ENCODE peak calls at places on chromosomes 3 and 15, in ten cellular contexts. One of them, this sample, is unnamed.

GRCh38 chr3:21484323-21485154 is 266.5 kb downstream of the ZNF385D start:
- DNase-seq in HFF-Myc: peak
- DNase-seq in stomach: peak
- DNase-seq in brain microvascular endothelial cell: peak
- DNase-seq in left ventricle myocardium inferior: peak
- DNase-seq in fibroblast of the aortic adventitia: peak
- DNase-seq in cardiac muscle cell: peak
- DNase-seq in AG10803: peak
- DNase-seq in ovary: peak
- DNase-seq in CD8-positive, alpha-beta T cell: no peak
- DNase-seq in this sample: peak

GRCh38 chr3:178663572-178663971 is 127.3 kb downstream of the KCNMB2 start:
- DNase-seq in CD8-positive, alpha-beta T cell: no peak
- DNase-seq in cardiac muscle cell: no peak
- DNase-seq in brain microvascular endothelial cell: no peak
- DNase-seq in AG10803: no peak
- DNase-seq in ovary: no peak
- DNase-seq in fibroblast of the aortic adventitia: no peak
- DNase-seq in left ventricle myocardium inferior: no peak
- DNase-seq in HFF-Myc: no peak
- DNase-seq in stomach: no peak
- DNase-seq in this sample: no peak

GRCh38 chr3:46865034-46865507 is 1.8 kb upstream of the MYL3 start:
- DNase-seq in cardiac muscle cell: no peak
- DNase-seq in HFF-Myc: peak
- DNase-seq in fibroblast of the aortic adventitia: peak
- DNase-seq in ovary: peak
- DNase-seq in AG10803: peak
- DNase-seq in stomach: no peak
- DNase-seq in left ventricle myocardium inferior: peak
- DNase-seq in CD8-positive, alpha-beta T cell: no peak
- DNase-seq in brain microvascular endothelial cell: no peak
- DNase-seq in this sample: peak

GRCh38 chr15:99071091-99071680 is 33.7 kb upstream of the SYNM start:
- DNase-seq in left ventricle myocardium inferior: no peak
- DNase-seq in fibroblast of the aortic adventitia: no peak
- DNase-seq in stomach: no peak
- DNase-seq in CD8-positive, alpha-beta T cell: no peak
- DNase-seq in HFF-Myc: no peak
- DNase-seq in brain microvascular endothelial cell: no peak
- DNase-seq in cardiac muscle cell: no peak
- DNase-seq in AG10803: no peak
- DNase-seq in ovary: no peak
- DNase-seq in this sample: no peak

GRCh38 chr3:4060064-4060463 is 243.1 kb upstream of the SETMAR start:
- DNase-seq in ovary: no peak
- DNase-seq in stomach: no peak
- DNase-seq in cardiac muscle cell: peak
- DNase-seq in CD8-positive, alpha-beta T cell: no peak
- DNase-seq in fibroblast of the aortic adventitia: no peak
- DNase-seq in HFF-Myc: no peak
- DNase-seq in AG10803: peak
- DNase-seq in brain microvascular endothelial cell: no peak
- DNase-seq in left ventricle myocardium inferior: no peak
- DNase-seq in this sample: no peak

GRCh38 chr3:24263069-24263668 is 231.5 kb downstream of the THRB start:
- DNase-seq in cardiac muscle cell: no peak
- DNase-seq in brain microvascular endothelial cell: no peak
- DNase-seq in left ventricle myocardium inferior: no peak
- DNase-seq in fibroblast of the aortic adventitia: no peak
- DNase-seq in ovary: no peak
- DNase-seq in stomach: no peak
- DNase-seq in CD8-positive, alpha-beta T cell: no peak
- DNase-seq in AG10803: no peak
- DNase-seq in HFF-Myc: no peak
- DNase-seq in this sample: no peak

GRCh38 chr3:29293371-29293770 is 12.5 kb downstream of the RBMS3 start:
- DNase-seq in cardiac muscle cell: no peak
- DNase-seq in AG10803: peak
- DNase-seq in fibroblast of the aortic adventitia: peak
- DNase-seq in ovary: no peak
- DNase-seq in HFF-Myc: no peak
- DNase-seq in CD8-positive, alpha-beta T cell: no peak
- DNase-seq in brain microvascular endothelial cell: no peak
- DNase-seq in stomach: no peak
- DNase-seq in left ventricle myocardium inferior: no peak
- DNase-seq in this sample: peak

GRCh38 chr3:46811615-46812236 is 51.5 kb downstream of the MYL3 start:
- DNase-seq in cardiac muscle cell: peak
- DNase-seq in left ventricle myocardium inferior: no peak
- DNase-seq in AG10803: no peak
- DNase-seq in ovary: peak
- DNase-seq in fibroblast of the aortic adventitia: no peak
- DNase-seq in stomach: no peak
- DNase-seq in HFF-Myc: no peak
- DNase-seq in CD8-positive, alpha-beta T cell: no peak
- DNase-seq in brain microvascular endothelial cell: no peak
- DNase-seq in this sample: no peak

GRCh38 chr15:74432271-74432967 is 1.3 kb downstream of the SEMA7A start:
- DNase-seq in cardiac muscle cell: no peak
- DNase-seq in CD8-positive, alpha-beta T cell: no peak
- DNase-seq in ovary: no peak
- DNase-seq in fibroblast of the aortic adventitia: no peak
- DNase-seq in left ventricle myocardium inferior: no peak
- DNase-seq in AG10803: no peak
- DNase-seq in brain microvascular endothelial cell: no peak
- DNase-seq in HFF-Myc: no peak
- DNase-seq in stomach: no peak
- DNase-seq in this sample: no peak

GRCh38 chr3:152539191-152539764 is 270.5 kb downstream of the MBNL1 start:
- DNase-seq in ovary: no peak
- DNase-seq in fibroblast of the aortic adventitia: no peak
- DNase-seq in CD8-positive, alpha-beta T cell: no peak
- DNase-seq in brain microvascular endothelial cell: no peak
- DNase-seq in stomach: no peak
- DNase-seq in AG10803: no peak
- DNase-seq in cardiac muscle cell: no peak
- DNase-seq in left ventricle myocardium inferior: no peak
- DNase-seq in HFF-Myc: no peak
- DNase-seq in this sample: no peak

GRCh38 chr15:99275061-99275460 is 23.8 kb downstream of the LRRC28 start:
- DNase-seq in cardiac muscle cell: no peak
- DNase-seq in ovary: no peak
- DNase-seq in AG10803: no peak
- DNase-seq in fibroblast of the aortic adventitia: no peak
- DNase-seq in brain microvascular endothelial cell: no peak
- DNase-seq in stomach: no peak
- DNase-seq in CD8-positive, alpha-beta T cell: no peak
- DNase-seq in left ventricle myocardium inferior: no peak
- DNase-seq in HFF-Myc: no peak
- DNase-seq in this sample: no peak

GRCh38 chr3:54173371-54173770 is 51.0 kb downstream of the CACNA2D3 start:
- DNase-seq in HFF-Myc: no peak
- DNase-seq in fibroblast of the aortic adventitia: no peak
- DNase-seq in ovary: no peak
- DNase-seq in brain microvascular endothelial cell: no peak
- DNase-seq in cardiac muscle cell: no peak
- DNase-seq in CD8-positive, alpha-beta T cell: no peak
- DNase-seq in left ventricle myocardium inferior: no peak
- DNase-seq in AG10803: no peak
- DNase-seq in stomach: no peak
- DNase-seq in this sample: no peak

GRCh38 chr3:139295040-139295439 is 48.8 kb upstream of the MRPS22 start:
- DNase-seq in cardiac muscle cell: no peak
- DNase-seq in brain microvascular endothelial cell: no peak
- DNase-seq in stomach: no peak
- DNase-seq in ovary: no peak
- DNase-seq in fibroblast of the aortic adventitia: no peak
- DNase-seq in CD8-positive, alpha-beta T cell: no peak
- DNase-seq in HFF-Myc: no peak
- DNase-seq in AG10803: peak
- DNase-seq in left ventricle myocardium inferior: no peak
- DNase-seq in this sample: no peak

GRCh38 chr3:29465836-29466235 is 185.0 kb downstream of the RBMS3 start:
- DNase-seq in ovary: no peak
- DNase-seq in brain microvascular endothelial cell: peak
- DNase-seq in stomach: no peak
- DNase-seq in left ventricle myocardium inferior: no peak
- DNase-seq in cardiac muscle cell: no peak
- DNase-seq in HFF-Myc: no peak
- DNase-seq in AG10803: peak
- DNase-seq in CD8-positive, alpha-beta T cell: no peak
- DNase-seq in fibroblast of the aortic adventitia: peak
- DNase-seq in this sample: peak

GRCh38 chr3:8500208-8500961 is 1.2 kb upstream of the LMCD1 start:
- DNase-seq in AG10803: peak
- DNase-seq in fibroblast of the aortic adventitia: peak
- DNase-seq in HFF-Myc: no peak
- DNase-seq in ovary: peak
- DNase-seq in brain microvascular endothelial cell: peak
- DNase-seq in left ventricle myocardium inferior: no peak
- DNase-seq in CD8-positive, alpha-beta T cell: no peak
- DNase-seq in stomach: peak
- DNase-seq in cardiac muscle cell: peak
- DNase-seq in this sample: no peak

GRCh38 chr15:48244923-48245322 is 38.8 kb downstream of the SLC12A1 start:
- DNase-seq in CD8-positive, alpha-beta T cell: no peak
- DNase-seq in ovary: no peak
- DNase-seq in HFF-Myc: no peak
- DNase-seq in stomach: no peak
- DNase-seq in left ventricle myocardium inferior: no peak
- DNase-seq in cardiac muscle cell: no peak
- DNase-seq in AG10803: peak
- DNase-seq in fibroblast of the aortic adventitia: peak
- DNase-seq in brain microvascular endothelial cell: no peak
- DNase-seq in this sample: peak

DNA sequence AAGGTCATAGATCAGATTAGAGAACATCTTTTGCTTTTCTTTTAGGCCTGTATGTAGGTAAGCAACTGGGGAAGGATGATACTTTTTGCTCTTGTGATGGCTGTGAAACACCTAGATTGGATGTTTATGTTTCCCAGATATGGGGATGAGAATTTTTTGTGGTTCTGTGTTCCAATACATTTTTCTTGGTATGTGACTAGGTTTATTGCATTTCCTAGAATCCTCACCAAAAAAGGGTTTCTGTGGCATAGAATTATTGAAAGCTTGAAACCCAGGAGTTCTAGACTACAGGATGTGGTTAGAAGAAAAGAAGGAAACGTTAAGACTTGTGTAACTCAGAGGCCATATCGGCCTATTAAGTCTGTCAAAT is 25.8 kb downstream of the OXNAD1 start:
- DNase-seq in stomach: no peak
- DNase-seq in cardiac muscle cell: no peak
- DNase-seq in fibroblast of the aortic adventitia: no peak
- DNase-seq in CD8-positive, alpha-beta T cell: no peak
- DNase-seq in ovary: no peak
- DNase-seq in HFF-Myc: no peak
- DNase-seq in brain microvascular endothelial cell: no peak
- DNase-seq in AG10803: peak
- DNase-seq in left ventricle myocardium inferior: no peak
- DNase-seq in this sample: no peak
- H3K4me3 ChIP-seq in stomach: no peak
- H3K4me3 ChIP-seq in cardiac muscle cell: no peak
- H3K4me3 ChIP-seq in fibroblast of the aortic adventitia: no peak
- H3K4me3 ChIP-seq in CD8-positive, alpha-beta T cell: peak
- H3K4me3 ChIP-seq in ovary: no peak
- H3K4me3 ChIP-seq in HFF-Myc: no peak
- H3K4me3 ChIP-seq in brain microvascular endothelial cell: no peak
- H3K4me3 ChIP-seq in AG10803: no peak
- H3K4me3 ChIP-seq in left ventricle myocardium inferior: no peak
- H3K4me3 ChIP-seq in this sample: no peak

GRCh38 chr3:143121240-143122088 is 1.9 kb downstream of the CHST2 start:
- DNase-seq in AG10803: peak
- DNase-seq in ovary: peak
- DNase-seq in left ventricle myocardium inferior: peak
- DNase-seq in cardiac muscle cell: peak
- DNase-seq in fibroblast of the aortic adventitia: peak
- DNase-seq in CD8-positive, alpha-beta T cell: peak
- DNase-seq in HFF-Myc: no peak
- DNase-seq in brain microvascular endothelial cell: peak
- DNase-seq in stomach: peak
- DNase-seq in this sample: peak
- TF ChIP-seq CTCF in AG10803: peak
- TF ChIP-seq CTCF in ovary: no peak
- TF ChIP-seq CTCF in left ventricle myocardium inferior: peak
- TF ChIP-seq CTCF in cardiac muscle cell: peak
- TF ChIP-seq CTCF in fibroblast of the aortic adventitia: peak
- TF ChIP-seq CTCF in CD8-positive, alpha-beta T cell: peak
- TF ChIP-seq CTCF in HFF-Myc: peak
- TF ChIP-seq CTCF in brain microvascular endothelial cell: peak
- TF ChIP-seq CTCF in stomach: no peak
- TF ChIP-seq CTCF in this sample: peak

DNA sequence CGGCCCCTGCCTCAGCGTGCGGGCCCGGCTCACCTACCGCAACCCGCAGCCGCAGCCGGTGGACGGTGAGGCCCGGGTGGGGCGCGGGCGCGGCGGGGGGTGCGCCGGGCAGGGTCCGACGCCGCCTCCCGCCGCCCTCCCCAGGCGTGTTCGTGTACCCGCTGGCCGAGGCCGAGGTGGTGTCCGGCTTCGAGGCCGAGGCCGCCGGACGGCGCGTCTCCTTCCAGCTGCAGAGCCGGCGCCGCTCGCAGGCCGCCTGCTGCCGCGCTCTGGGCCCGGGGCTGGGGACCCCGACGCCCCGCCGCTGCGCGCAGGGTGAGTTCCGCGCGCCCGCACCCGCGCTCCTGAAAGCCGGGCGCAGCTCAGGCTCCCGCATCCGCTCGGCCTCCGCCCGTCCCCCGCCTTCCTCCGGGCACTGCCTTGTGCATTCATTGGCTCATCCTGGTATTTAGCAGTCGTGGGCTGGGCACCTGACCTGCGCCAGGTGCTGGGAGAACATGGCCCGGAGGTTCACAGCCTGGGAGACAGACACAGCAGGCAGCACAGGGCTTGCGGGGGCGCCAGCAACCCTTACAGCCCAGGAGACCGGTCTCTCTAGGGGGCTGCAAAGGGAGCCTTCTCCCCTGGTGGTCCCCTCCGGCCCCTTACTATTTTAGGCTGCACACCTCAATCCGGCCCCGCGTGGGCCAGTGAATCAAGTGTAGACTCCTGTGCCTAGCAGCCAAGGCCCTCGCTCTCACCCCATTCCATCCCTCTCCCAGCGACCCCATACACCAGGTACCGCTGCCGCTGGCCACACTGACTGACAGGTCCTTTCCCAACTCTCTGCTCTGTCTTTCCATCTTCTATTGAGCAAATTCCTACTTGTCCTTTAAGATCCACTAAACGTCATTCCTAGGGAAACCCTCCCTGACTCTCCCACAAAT is 1.5 kb downstream of the VWA5B2 start:
- DNase-seq in ovary: no peak
- DNase-seq in left ventricle myocardium inferior: no peak
- DNase-seq in AG10803: no peak
- DNase-seq in cardiac muscle cell: peak
- DNase-seq in CD8-positive, alpha-beta T cell: no peak
- DNase-seq in brain microvascular endothelial cell: no peak
- DNase-seq in HFF-Myc: no peak
- DNase-seq in stomach: peak
- DNase-seq in fibroblast of the aortic adventitia: no peak
- DNase-seq in this sample: no peak
- H3K4me3 ChIP-seq in ovary: peak
- H3K4me3 ChIP-seq in left ventricle myocardium inferior: peak
- H3K4me3 ChIP-seq in AG10803: no peak
- H3K4me3 ChIP-seq in cardiac muscle cell: peak
- H3K4me3 ChIP-seq in CD8-positive, alpha-beta T cell: peak
- H3K4me3 ChIP-seq in brain microvascular endothelial cell: no peak
- H3K4me3 ChIP-seq in HFF-Myc: no peak
- H3K4me3 ChIP-seq in stomach: peak
- H3K4me3 ChIP-seq in fibroblast of the aortic adventitia: no peak
- H3K4me3 ChIP-seq in this sample: no peak

GRCh38 chr15:68791431-68792283 is 29.0 kb downstream of the ANP32A start:
- DNase-seq in HFF-Myc: no peak
- DNase-seq in brain microvascular endothelial cell: no peak
- DNase-seq in AG10803: no peak
- DNase-seq in CD8-positive, alpha-beta T cell: peak
- DNase-seq in ovary: no peak
- DNase-seq in fibroblast of the aortic adventitia: no peak
- DNase-seq in stomach: no peak
- DNase-seq in left ventricle myocardium inferior: no peak
- DNase-seq in cardiac muscle cell: no peak
- DNase-seq in this sample: no peak
- TF ChIP-seq CTCF in HFF-Myc: no peak
- TF ChIP-seq CTCF in brain microvascular endothelial cell: no peak
- TF ChIP-seq CTCF in AG10803: no peak
- TF ChIP-seq CTCF in CD8-positive, alpha-beta T cell: no peak
- TF ChIP-seq CTCF in ovary: no peak
- TF ChIP-seq CTCF in fibroblast of the aortic adventitia: no peak
- TF ChIP-seq CTCF in stomach: no peak
- TF ChIP-seq CTCF in left ventricle myocardium inferior: no peak
- TF ChIP-seq CTCF in cardiac muscle cell: no peak
- TF ChIP-seq CTCF in this sample: no peak